ENCODE peak calls at places on chromosome 15, in nine cellular contexts. D, V, I, P, X, K, Q, W and U are unnamed samples.

GRCh38 chr15:70258369-70259029 is 160.8 kb upstream of the TLE3 start:
- DNase-seq in Q (no peak), I (no peak), K (no peak), V (peak; percentile 42), D (peak; percentile 28), X (no peak), W (no peak), P (peak; percentile 75), U (peak; percentile 9)

GRCh38 chr15:99106417-99107220 is 1.7 kb downstream of the SYNM start:
- DNase-seq in Q (no peak), K (peak; percentile 72), W (no peak), X (no peak), D (no peak), I (peak; percentile 98), V (peak; percentile 84), P (no peak), U (no peak)

GRCh38 chr15:74036271-74037170 is 42.0 kb downstream of the PML start:
- DNase-seq in I (peak; percentile 79), V (no peak), X (peak; percentile 34), K (no peak), P (no peak), D (peak; percentile 64), Q (no peak), W (peak; percentile 68), U (no peak)

GRCh38 chr15:58472821-58473581 is 41.2 kb downstream of the LIPC start:
- DNase-seq in I (no peak), W (no peak), X (no peak), D (no peak), Q (no peak), P (no peak), K (no peak), V (no peak), U (no peak)

GRCh38 chr15:78878356-78878755 is 5.7 kb downstream of the MORF4L1 start:
- DNase-seq in W (no peak), Q (no peak), V (no peak), X (no peak), P (no peak), K (no peak), D (no peak), I (peak; percentile 36), U (no peak)

GRCh38 chr15:40250771-40251454 is 12.1 kb downstream of the PAK6 start:
- DNase-seq in P (peak; percentile 15), X (no peak), W (no peak), Q (no peak), I (no peak), D (no peak), K (no peak), V (no peak), U (no peak)

GRCh38 chr15:89812126-89812846 is 2.4 kb downstream of the ANPEP start:
- DNase-seq in X (no peak), V (peak; percentile 61), W (peak; percentile 72), Q (peak; percentile 88), P (peak; percentile 83), D (peak; percentile 60), K (no peak), I (peak; percentile 80), U (no peak)

GRCh38 chr15:72507402-72507801 is 33.3 kb downstream of the ARIH1 start:
- DNase-seq in K (no peak), W (no peak), X (no peak), V (no peak), I (no peak), D (no peak), Q (no peak), P (no peak), U (no peak)

GRCh38 chr15:90000175-90000923 is 775 bp upstream of the ZNF710 start:
- DNase-seq in Q (no peak), W (no peak), P (peak; percentile 82), K (no peak), I (peak; percentile 44), V (no peak), D (no peak), X (peak; percentile 29), U (no peak)

GRCh38 chr15:77409259-77410156 is 10.4 kb downstream of the PEAK1 start:
- DNase-seq in P (no peak), D (peak; percentile 28), Q (no peak), K (no peak), V (no peak), I (no peak), X (no peak), W (peak; percentile 37), U (peak; percentile 33)

GRCh38 chr15:60397772-60398445 is at the start of gene ANXA2:
- DNase-seq in W (peak; percentile 71), V (peak; percentile 91), K (peak; percentile 91), X (peak; percentile 97), P (peak; percentile 95), Q (peak; percentile 85), D (peak; percentile 91), I (peak; percentile 91), U (peak; percentile 89)

GRCh38 chr15:92936138-92936537 is 36.0 kb downstream of the CHD2 start:
- DNase-seq in I (no peak), D (no peak), Q (no peak), V (no peak), K (no peak), W (no peak), X (no peak), P (no peak), U (no peak)

GRCh38 chr15:95051881-95052280 is 820.5 kb downstream of the MCTP2 start:
- DNase-seq in D (no peak), W (no peak), V (no peak), K (no peak), I (no peak), Q (no peak), P (no peak), X (no peak), U (no peak)

DNA sequence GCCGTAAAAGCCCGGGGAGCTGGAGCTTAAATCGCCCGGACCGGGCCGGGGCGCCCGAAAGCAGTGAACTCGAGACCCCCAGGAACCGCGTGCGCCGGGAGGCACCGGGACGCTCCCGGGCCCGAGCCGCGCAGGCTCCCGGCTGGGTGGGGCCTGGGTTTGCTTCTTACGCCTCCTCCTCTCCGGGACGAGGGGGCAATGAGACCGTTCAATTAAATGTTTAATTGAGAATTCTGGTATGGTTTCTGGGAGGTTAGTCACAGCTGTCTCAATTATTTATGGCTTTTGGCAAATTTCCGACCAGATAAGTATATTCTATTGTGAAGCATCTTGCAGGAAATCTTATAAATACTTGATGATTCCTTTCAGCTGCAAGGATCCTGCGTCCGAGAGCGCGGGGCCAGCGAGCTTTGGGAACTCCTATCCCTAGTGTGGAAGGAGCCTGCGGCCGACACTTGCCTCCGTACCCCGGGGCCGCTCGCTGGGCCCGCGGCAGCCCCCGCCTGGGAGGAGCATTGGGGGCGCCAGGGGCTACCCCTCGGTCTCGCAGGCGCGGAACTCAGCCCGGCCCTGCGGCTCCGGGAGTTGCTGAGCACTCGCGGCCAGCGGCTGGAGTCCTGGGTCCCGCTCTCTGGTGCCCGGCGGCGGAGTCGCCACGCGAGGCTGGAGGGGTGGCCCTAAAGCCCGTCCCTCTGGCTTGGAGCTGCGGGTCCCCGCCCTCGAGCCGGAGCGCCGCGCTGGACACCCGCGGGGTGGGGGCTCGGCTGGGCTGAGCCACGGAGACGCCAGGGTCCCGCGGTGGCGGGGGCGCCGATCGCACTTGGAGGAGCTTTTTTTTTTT is 10.3 kb downstream of the ISL2 start:
- DNase-seq in V (no peak), D (peak; percentile 46), K (no peak), I (peak; percentile 36), Q (no peak), W (no peak), P (no peak), X (no peak), U (no peak)
- H3K4me3 ChIP-seq in V (peak overlapping the region; percentile 41), D (peak overlapping the region; percentile 60), K (peak overlapping the region; percentile 66), I (peak overlapping the region; percentile 39), Q (peak overlapping the region; percentile 33), W (no peak overlapping the region), P (peak overlapping the region; percentile 36), X (no peak overlapping the region), U (peak overlapping the region; percentile 38)

GRCh38 chr15:67545864-67546263 is 3.4 kb downstream of the MAP2K5 start:
- DNase-seq in I (no peak), D (no peak), K (no peak), W (no peak), V (no peak), X (no peak), Q (no peak), P (no peak), U (no peak)

GRCh38 chr15:67542192-67542461 is 376 bp upstream of the MAP2K5 start:
- DNase-seq in K (no peak), P (no peak), W (peak; percentile 12), X (no peak), D (no peak), I (peak; percentile 29), V (no peak), Q (no peak), U (no peak)

GRCh38 chr15:67543348-67543718 is 830 bp downstream of the MAP2K5 start:
- DNase-seq in D (peak; percentile 38), P (peak; percentile 52), W (no peak), V (peak; percentile 36), Q (no peak), K (no peak), X (peak; percentile 41), I (no peak), U (no peak)

GRCh38 chr15:67542462-67543347 is at the start of gene MAP2K5:
- DNase-seq in X (peak; percentile 85), I (peak; percentile 67), K (peak; percentile 88), D (peak; percentile 88), P (peak; percentile 93), Q (peak; percentile 93), W (peak; percentile 78), V (peak; percentile 91), U (peak; percentile 84)

DNA sequence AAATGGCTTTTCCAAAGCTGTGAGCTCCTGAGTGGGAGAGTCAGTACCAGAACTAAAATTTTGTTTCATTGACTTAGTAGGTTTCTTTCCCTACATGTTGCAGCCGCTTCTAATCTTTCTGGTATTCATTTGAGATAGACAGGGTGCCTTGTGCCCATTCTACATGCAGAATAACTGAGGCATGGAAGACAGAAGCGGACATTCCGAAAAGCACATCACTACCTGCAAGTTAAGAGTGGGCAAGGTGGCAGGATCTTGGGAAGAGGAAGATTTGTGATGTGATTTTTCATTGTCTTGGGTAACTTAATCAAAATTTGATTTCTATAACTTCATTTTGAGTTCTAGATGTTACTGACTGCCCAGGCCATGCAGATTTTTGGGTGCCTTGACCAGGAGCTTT is 2.0 kb downstream of the MAP2K5 start:
- DNase-seq in I (no peak), D (no peak), V (no peak), X (no peak), Q (no peak), P (no peak), K (no peak), W (no peak), U (no peak)
- TF ChIP-seq CTCF in I (no peak), D (no peak), V (no peak), X (no peak), Q (no peak), P (no peak), K (no peak), W (no peak), U (no peak)

GRCh38 chr15:66294932-66295235 is 1.5 kb downstream of the DIS3L start:
- DNase-seq in W (no peak), V (no peak), D (no peak), X (peak; percentile 15), K (no peak), I (peak; percentile 9), P (no peak), Q (no peak), U (no peak)
- H3K4me3 ChIP-seq in W (no peak overlapping the region), V (peak overlapping the region; percentile 96), D (no peak overlapping the region), X (peak overlapping the region; percentile 45), K (peak overlapping the region; percentile 96), I (peak overlapping the region; percentile 70), P (no peak overlapping the region), Q (no peak overlapping the region), U (peak overlapping the region; percentile 72)

DNA sequence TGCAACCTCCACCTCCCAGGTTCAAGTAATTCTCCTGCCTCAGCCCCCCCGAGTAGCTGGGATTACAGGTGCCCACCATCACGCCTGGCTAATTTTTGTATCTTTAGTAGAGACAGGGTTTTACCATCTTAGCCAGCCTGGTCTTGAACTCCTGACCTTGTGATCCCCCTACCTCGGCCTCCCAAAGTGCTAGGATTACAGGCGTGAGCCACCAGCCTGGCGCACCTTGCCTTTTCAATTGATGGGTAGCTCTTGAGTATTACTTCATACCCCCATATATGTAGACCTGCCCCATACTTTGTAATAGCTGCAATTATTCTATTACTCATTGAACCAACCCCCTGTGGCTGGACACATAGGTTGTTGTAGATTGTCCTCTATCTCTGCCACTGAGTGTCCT is 101.3 kb downstream of the LRRK1 start:
- DNase-seq in X (no peak), D (peak; percentile 6), P (no peak), Q (no peak), W (no peak), V (no peak), I (no peak), K (peak; percentile 8), U (no peak)
- TF ChIP-seq CTCF in X (no peak), D (no peak), P (no peak), Q (no peak), W (no peak), V (no peak), I (no peak), K (no peak), U (no peak)